ENCODE peak calls at places on chromosomes 6 and 20, in ten cellular contexts. Q is cardiac muscle cell, X is iPS DF 6.9, E is AG04450, L is HFF-Myc, B is NT2/D1, R is keratinocyte, T is adipocyte, D is neuronal stem cell, W is prostate gland. Y is an unnamed sample.

GRCh38 chr6:51959744-51960383 is 127.5 kb downstream of the PKHD1 start:
- DNase-seq in R (peak; percentile 5), Q (peak; percentile 71), W (peak; percentile 44), D (peak; percentile 76), T (peak; percentile 70), L (peak; percentile 30), E (peak; percentile 11), X (peak; percentile 64), B (peak; percentile 54), Y (peak; percentile 77)

GRCh38 chr6:164106345-164106769 is 691.8 kb downstream of the QKI start:
- DNase-seq in E (no peak), L (no peak), W (no peak), Q (peak; percentile 59), D (no peak), T (peak; percentile 12), B (no peak), X (peak; percentile 39), R (no peak), Y (no peak)

GRCh38 chr6:107374264-107374663 is 85.1 kb downstream of the PDSS2 start:
- DNase-seq in X (no peak), D (no peak), W (no peak), L (no peak), E (no peak), R (no peak), B (no peak), T (no peak), Q (no peak), Y (no peak)

GRCh38 chr20:61812121-61812520 is 253.6 kb downstream of the TAF4 start:
- DNase-seq in D (no peak), T (no peak), Q (no peak), X (no peak), W (no peak), B (no peak), E (no peak), R (no peak), L (no peak), Y (no peak)

GRCh38 chr6:18088419-18089296 is 33.8 kb downstream of the NHLRC1 start:
- DNase-seq in R (no peak), D (no peak), Q (no peak), W (no peak), X (no peak), L (no peak), B (no peak), T (no peak), E (no peak), Y (no peak)

GRCh38 chr6:56643379-56644089 is 845 bp upstream of the DST start:
- DNase-seq in D (no peak), W (no peak), E (no peak), R (no peak), X (no peak), L (no peak), T (peak; percentile 44), B (no peak), Q (no peak), Y (no peak)

GRCh38 chr20:18388860-18389259 is 78.0 kb downstream of the DZANK1 start:
- DNase-seq in B (no peak), D (no peak), W (no peak), E (peak; percentile 16), X (no peak), Q (peak; percentile 75), T (peak; percentile 32), R (peak; percentile 40), L (peak; percentile 30), Y (no peak)

GRCh38 chr6:79570129-79570801 is 33.0 kb upstream of the LCA5 start:
- DNase-seq in Q (peak; percentile 37), R (peak; percentile 7), W (no peak), T (peak; percentile 21), E (no peak), L (no peak), X (peak; percentile 76), B (no peak), D (no peak), Y (peak; percentile 76)

DNA sequence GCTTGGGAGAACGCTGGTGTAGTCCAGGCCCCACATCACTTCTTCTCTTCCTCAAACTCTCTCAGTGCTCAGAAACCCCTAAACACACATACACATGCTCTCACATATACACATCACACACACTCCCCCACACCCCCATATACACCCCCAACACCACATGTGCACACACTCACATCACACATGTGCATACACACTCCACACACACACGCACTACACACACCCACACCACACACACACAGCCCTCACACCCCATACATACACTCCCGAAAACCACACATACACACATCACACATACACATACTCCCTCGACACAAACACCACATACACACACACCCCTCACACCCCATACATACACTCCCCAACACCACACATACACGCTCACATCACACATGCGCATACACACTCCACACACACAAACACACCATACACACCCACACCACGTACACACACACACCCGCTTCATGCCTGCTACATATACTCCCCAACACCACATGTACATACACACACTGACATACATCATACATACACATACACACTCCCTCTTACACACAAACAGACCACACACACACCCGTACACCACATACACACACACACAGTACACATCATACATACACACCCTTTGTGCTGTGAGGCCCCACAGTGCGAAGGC is 110.3 kb upstream of the TMEM170B start:
- DNase-seq in T (no peak), E (no peak), X (no peak), R (no peak), L (no peak), Q (no peak), W (no peak), D (no peak), B (no peak), Y (no peak)
- H3K4me3 ChIP-seq in T (no peak overlapping the region), E (no peak overlapping the region), X (no peak overlapping the region), R (no peak overlapping the region), L (no peak overlapping the region), Q (no peak overlapping the region), W (no peak overlapping the region), D (peak overlapping the region; percentile 27), B (no peak overlapping the region), Y (no peak overlapping the region)

GRCh38 chr6:44152109-44152461 is 6.5 kb upstream of the CAPN11 start:
- DNase-seq in R (no peak), B (no peak), E (no peak), W (no peak), D (no peak), T (no peak), L (no peak), X (no peak), Q (no peak), Y (no peak)

GRCh38 chr6:44150317-44150917 is 8.2 kb upstream of the CAPN11 start:
- DNase-seq in E (no peak), L (no peak), T (no peak), B (no peak), D (no peak), X (no peak), R (no peak), W (no peak), Q (no peak), Y (no peak)

GRCh38 chr6:44152533-44152932 is 6.1 kb upstream of the CAPN11 start:
- DNase-seq in X (no peak), B (no peak), D (no peak), E (no peak), L (no peak), R (no peak), Q (no peak), W (no peak), T (no peak), Y (no peak)

GRCh38 chr6:44149369-44150012 is 9.1 kb upstream of the CAPN11 start:
- DNase-seq in B (no peak), D (no peak), W (no peak), E (no peak), Q (no peak), X (no peak), R (no peak), T (no peak), L (no peak), Y (no peak)

DNA sequence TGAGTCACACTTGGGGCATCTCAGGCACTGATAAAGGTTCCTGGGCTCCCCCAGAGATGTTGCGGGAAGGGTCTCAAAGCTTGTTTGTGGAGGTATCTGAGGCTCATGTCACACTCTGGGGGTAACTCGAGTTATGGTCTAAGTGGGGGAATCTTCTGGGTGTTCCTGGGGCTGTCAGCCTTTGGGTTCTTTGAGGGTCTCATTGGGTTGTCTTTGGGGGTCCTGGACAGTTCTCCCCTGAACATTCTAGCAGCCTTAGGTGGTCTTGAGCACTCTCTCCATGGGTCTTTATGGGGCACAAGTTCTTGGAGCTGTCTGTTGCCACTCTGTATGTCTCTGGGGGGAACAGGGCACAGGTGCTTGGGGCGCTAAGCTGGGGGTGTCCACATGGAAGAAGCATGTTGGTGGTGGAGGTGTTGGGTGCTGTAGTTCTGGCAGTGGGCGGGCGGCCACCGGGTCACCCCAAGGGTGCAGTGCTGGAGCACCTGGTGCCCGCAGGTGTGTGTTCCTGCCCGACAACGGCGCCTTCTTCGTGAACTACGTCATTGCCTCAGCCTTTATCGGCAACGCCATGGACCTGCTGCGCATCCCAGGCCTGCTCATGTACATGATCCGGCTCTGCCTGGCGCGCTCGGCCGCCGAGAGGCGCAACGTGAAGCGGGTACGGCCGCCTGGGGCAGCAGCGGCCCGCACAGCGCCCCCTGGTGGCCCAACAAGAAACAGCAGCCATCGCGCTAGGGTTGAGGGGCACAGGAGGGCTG is 7.1 kb upstream of the CAPN11 start:
- DNase-seq in Q (peak; percentile 78), T (peak; percentile 81), X (peak; percentile 48), D (peak; percentile 73), W (peak; percentile 68), E (no peak), B (no peak), R (no peak), L (no peak), Y (peak; percentile 84)
- H3K4me3 ChIP-seq in Q (no peak overlapping the region), T (no peak overlapping the region), X (no peak overlapping the region), D (no peak overlapping the region), W (no peak overlapping the region), E (no peak overlapping the region), B (no peak overlapping the region), R (no peak overlapping the region), L (no peak overlapping the region), Y (no peak overlapping the region)

GRCh38 chr6:16238658-16239089 is 287 bp downstream of the GMPR start:
- DNase-seq in X (no peak), T (no peak), R (no peak), L (no peak), B (no peak), D (no peak), Q (no peak), W (no peak), E (no peak), Y (no peak)

GRCh38 chr6:16239798-16240123 is 1.4 kb downstream of the GMPR start:
- DNase-seq in T (no peak), B (no peak), E (no peak), L (no peak), D (no peak), W (no peak), R (no peak), Q (no peak), X (no peak), Y (no peak)

GRCh38 chr6:16238057-16238657 is at the start of gene GMPR:
- DNase-seq in L (no peak), X (no peak), W (peak; percentile 79), T (peak; percentile 91), Q (peak; percentile 72), E (no peak), B (no peak), R (no peak), D (peak; percentile 24), Y (peak; percentile 79)

GRCh38 chr6:16240618-16241320 is 2.4 kb downstream of the GMPR start:
- DNase-seq in D (no peak), Q (peak; percentile 27), B (no peak), E (no peak), X (no peak), L (no peak), R (no peak), T (peak; percentile 75), W (no peak), Y (no peak)

GRCh38 chr6:16239090-16239797 is 857 bp downstream of the GMPR start:
- DNase-seq in T (peak; percentile 61), R (no peak), B (no peak), Q (peak; percentile 47), W (peak; percentile 86), L (no peak), X (peak; percentile 41), E (no peak), D (no peak), Y (peak; percentile 32)
- H3K4me3 ChIP-seq in T (peak overlapping the region; percentile 86), R (peak overlapping the region; percentile 27), B (peak overlapping the region; percentile 46), Q (peak overlapping the region; percentile 38), W (peak overlapping the region; percentile 53), L (peak overlapping the region; percentile 52), X (peak overlapping the region; percentile 55), E (peak overlapping the region; percentile 72), D (peak overlapping the region; percentile 79), Y (peak overlapping the region; percentile 54)

DNA sequence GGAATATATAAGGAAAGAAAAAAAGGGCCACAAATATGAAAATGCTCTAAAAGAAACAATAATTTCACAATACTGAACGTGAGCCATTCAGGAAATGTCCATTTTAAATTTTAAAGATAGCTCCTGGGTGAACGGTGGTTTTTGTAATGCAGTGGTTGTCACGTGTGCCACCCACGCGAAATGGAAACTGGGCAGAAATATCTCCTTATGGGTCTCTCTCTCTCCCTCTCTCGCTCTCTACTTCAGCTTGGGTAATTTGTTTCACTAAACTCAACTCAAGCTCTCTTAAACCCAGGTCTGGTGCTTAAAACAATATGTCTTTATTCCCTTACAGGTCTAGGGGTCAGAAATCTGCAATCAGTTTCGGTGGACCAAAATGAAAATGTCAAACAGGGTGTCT is 150.8 kb downstream of the OR2B2 start:
- DNase-seq in D (no peak), L (no peak), W (no peak), T (peak; percentile 9), E (no peak), B (no peak), Q (peak; percentile 76), X (no peak), R (no peak), Y (no peak)
- H3K4me3 ChIP-seq in D (no peak overlapping the region), L (peak overlapping the region; percentile 3), W (no peak overlapping the region), T (no peak overlapping the region), E (no peak overlapping the region), B (peak overlapping the region; percentile 32), Q (no peak overlapping the region), X (peak overlapping the region; percentile 18), R (no peak overlapping the region), Y (no peak overlapping the region)